ENCODE peak calls at places on chromosome 20, in six cellular contexts. G, W, P, V, J and R are unnamed samples.

GRCh38 chr20:37310951-37311350 is 21.5 kb downstream of the MANBAL start:
- DNase-seq in V (no peak), P (no peak), J (no peak), G (no peak), W (no peak), R (no peak)

GRCh38 chr20:48698507-48699267 is 129.1 kb downstream of the PREX1 start:
- DNase-seq in W (no peak), G (no peak), P (no peak), V (peak; percentile 47), J (no peak), R (no peak)

GRCh38 chr20:1888796-1889463 is 6.3 kb upstream of the SIRPA start:
- DNase-seq in P (no peak), G (peak; percentile 41), V (no peak), J (no peak), W (peak; percentile 74), R (no peak)

GRCh38 chr20:23166563-23166962 is 80.4 kb upstream of the CD93 start:
- DNase-seq in G (no peak), V (peak; percentile 14), W (no peak), J (no peak), P (no peak), R (no peak)

GRCh38 chr20:61692476-61692875 is 373.2 kb downstream of the TAF4 start:
- DNase-seq in P (no peak), J (no peak), W (no peak), V (no peak), G (no peak), R (no peak)

GRCh38 chr20:19943021-19943659 is 74.0 kb upstream of the NAA20 start:
- DNase-seq in G (no peak), J (no peak), W (no peak), V (no peak), P (no peak), R (no peak)

GRCh38 chr20:61480158-61480825 is 228.2 kb downstream of the CDH4 start:
- DNase-seq in J (no peak), W (no peak), P (no peak), G (no peak), V (peak; percentile 55), R (no peak)

GRCh38 chr20:20083796-20084195 is 31.5 kb downstream of the CFAP61 start:
- DNase-seq in J (peak; percentile 21), P (no peak), W (peak; percentile 43), G (peak; percentile 20), V (no peak), R (peak; percentile 62)

GRCh38 chr20:50434653-50435396 is 75.4 kb upstream of the PTPN1 start:
- DNase-seq in P (no peak), J (no peak), W (peak; percentile 92), G (peak; percentile 86), V (no peak), R (no peak)

GRCh38 chr20:2804041-2804828 is 3.8 kb upstream of the CPXM1 start:
- DNase-seq in G (no peak), V (no peak), J (no peak), P (no peak), W (no peak), R (peak; percentile 61)

GRCh38 chr20:19095762-19096161 is 116.7 kb upstream of the SLC24A3 start:
- DNase-seq in P (peak; percentile 43), W (no peak), G (no peak), J (no peak), V (peak; percentile 70), R (no peak)

GRCh38 chr20:44650777-44651493 is 564 bp downstream of the ADA start:
- DNase-seq in W (peak; percentile 24), P (no peak), G (no peak), V (no peak), J (no peak), R (no peak)
- H3K18ac ChIP-seq in W (peak overlapping the region; percentile 79), P (peak overlapping the region; percentile 83), G (no peak overlapping the region), V (no peak overlapping the region), J (peak overlapping the region; percentile 89), R (peak overlapping the region; percentile 23)

DNA sequence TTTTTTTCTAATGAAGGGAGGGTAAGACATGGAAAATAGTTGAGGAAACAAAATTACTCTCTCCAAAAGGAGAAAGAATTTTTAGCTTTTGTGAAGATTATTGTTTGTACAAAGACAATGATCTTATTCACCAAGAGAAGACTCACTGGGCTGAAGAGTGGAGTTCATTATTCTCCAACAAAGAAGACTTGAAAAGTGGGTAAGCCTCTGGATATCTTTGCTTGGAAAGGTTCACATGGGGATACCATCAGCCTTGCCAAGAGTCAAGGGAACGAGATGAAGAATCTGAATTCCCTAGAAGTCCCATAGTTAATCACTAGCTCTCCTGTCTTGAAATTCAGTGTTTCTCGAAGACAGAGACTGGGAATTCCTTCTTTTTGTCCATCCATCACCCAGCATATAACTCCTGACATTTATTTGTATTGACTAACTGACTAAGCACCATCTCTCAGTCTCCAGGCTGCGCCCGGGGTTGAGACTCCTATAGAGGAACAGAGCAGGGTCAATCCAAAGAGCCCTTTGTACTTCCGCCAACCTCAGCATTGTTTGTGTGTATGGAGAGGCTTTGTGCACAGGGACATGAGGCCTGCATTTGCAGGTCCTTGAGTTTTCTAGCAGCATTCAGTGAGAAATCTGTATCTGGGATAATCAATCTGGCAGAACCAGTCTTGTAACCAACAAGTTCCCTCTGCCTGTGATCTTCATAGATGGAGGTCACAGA is 462.0 kb downstream of the KIF16B start:
- DNase-seq in J (no peak), V (no peak), P (no peak), G (no peak), W (no peak), R (no peak)
- H3K27ac ChIP-seq in J (peak overlapping the region; percentile 19), V (no peak overlapping the region), P (no peak overlapping the region), G (no peak overlapping the region), W (no peak overlapping the region), R (no peak overlapping the region)

GRCh38 chr20:10167025-10167424 is 51.6 kb upstream of the SNAP25 start:
- DNase-seq in W (no peak), G (no peak), J (no peak), P (no peak), V (no peak), R (no peak)
- H3K14ac ChIP-seq in W (no peak overlapping the region), G (no peak overlapping the region), J (no peak overlapping the region), P (no peak overlapping the region), V (no peak overlapping the region), R (no peak overlapping the region)

DNA sequence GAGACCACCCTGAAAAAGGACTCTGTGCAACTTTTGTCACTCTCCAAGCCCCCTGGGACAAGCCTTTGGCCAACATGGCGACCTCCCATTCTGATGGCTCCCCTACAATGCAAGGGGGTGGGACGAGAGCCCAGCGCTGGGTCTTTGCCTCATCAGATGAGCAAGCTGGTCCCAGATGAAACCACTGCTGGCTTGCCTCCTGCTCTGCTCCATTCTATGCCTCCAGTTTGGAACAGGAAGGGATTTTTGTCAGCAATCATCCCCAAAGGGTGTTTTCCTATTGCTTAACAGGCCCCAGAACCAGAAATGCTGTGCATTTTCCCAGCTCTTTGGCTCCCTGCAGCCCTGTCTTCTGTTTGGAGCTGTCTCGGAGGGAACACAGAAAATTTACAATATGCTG is 412.7 kb downstream of the MAFB start:
- DNase-seq in G (no peak), P (no peak), V (peak; percentile 67), J (no peak), W (no peak), R (no peak)
- H3K18ac ChIP-seq in G (no peak overlapping the region), P (peak overlapping the region; percentile 79), V (no peak overlapping the region), J (no peak overlapping the region), W (no peak overlapping the region), R (peak overlapping the region; percentile 72)

GRCh38 chr20:13995086-13995665 is at the start of gene MACROD2:
- DNase-seq in J (peak; percentile 96), V (peak; percentile 99), W (peak; percentile 76), G (peak; percentile 16), P (peak; percentile 94), R (peak; percentile 99)
- H3K27ac ChIP-seq in J (no peak within 1 kb of the TSS), V (no peak within 1 kb of the TSS), W (no peak within 1 kb of the TSS), G (no peak within 1 kb of the TSS), P (no peak within 1 kb of the TSS), R (no peak within 1 kb of the TSS)

GRCh38 chr20:51679254-51679921 is 88.8 kb downstream of the ATP9A start:
- DNase-seq in V (no peak), W (no peak), P (no peak), G (no peak), J (no peak), R (no peak)
- H3K14ac ChIP-seq in V (no peak overlapping the region), W (no peak overlapping the region), P (no peak overlapping the region), G (no peak overlapping the region), J (no peak overlapping the region), R (no peak overlapping the region)

GRCh38 chr20:5793916-5794315 is 43.7 kb downstream of the SHLD1 start:
- DNase-seq in W (no peak), P (no peak), J (no peak), V (no peak), G (no peak), R (no peak)
- H3K18ac ChIP-seq in W (no peak overlapping the region), P (no peak overlapping the region), J (no peak overlapping the region), V (no peak overlapping the region), G (no peak overlapping the region), R (no peak overlapping the region)

GRCh38 chr20:53916173-53916512 is 154.3 kb downstream of the BCAS1 start:
- DNase-seq in W (no peak), G (no peak), J (no peak), P (no peak), V (no peak), R (peak; percentile 17)
- H3K27ac ChIP-seq in W (peak overlapping the region; percentile 1), G (peak overlapping the region; percentile 72), J (no peak overlapping the region), P (no peak overlapping the region), V (no peak overlapping the region), R (no peak overlapping the region)

GRCh38 chr20:63574156-63574828 is at the start of gene HELZ2:
- DNase-seq in P (no peak), W (peak; percentile 78), V (peak; percentile 80), G (peak; percentile 44), J (peak; percentile 51), R (peak; percentile 69)

GRCh38 chr20:63574829-63575720 is 1.0 kb upstream of the HELZ2 start:
- DNase-seq in V (no peak), J (no peak), P (no peak), G (peak; percentile 24), W (peak; percentile 46), R (no peak)

GRCh38 chr20:63572071-63572787 is 1.8 kb downstream of the HELZ2 start:
- DNase-seq in J (no peak), V (no peak), G (no peak), W (no peak), P (no peak), R (no peak)

GRCh38 chr20:63572788-63573738 is 976 bp downstream of the HELZ2 start:
- DNase-seq in P (no peak), G (no peak), W (peak; percentile 38), V (peak; percentile 55), J (no peak), R (no peak)

GRCh38 chr20:63573739-63574131 is 304 bp downstream of the HELZ2 start:
- DNase-seq in J (no peak), W (peak; percentile 18), G (no peak), V (no peak), P (no peak), R (no peak)
- H3K14ac ChIP-seq in J (peak overlapping the region; percentile 56), W (peak overlapping the region; percentile 6), G (peak overlapping the region; percentile 75), V (peak overlapping the region; percentile 71), P (no peak overlapping the region), R (peak overlapping the region; percentile 83)